ENCODE peak calls at places on chromosomes 16 and 17, in nine cellular contexts. C is Peyer's patch, Y is T-helper 17 cell, P is esophagus squamous epithelium, J is psoas muscle, E is left ventricle myocardium inferior, N is heart right ventricle, L is stomach, I is small intestine. T is an unnamed sample.

GRCh38 chr16:88619859-88620655 is 18.3 kb upstream of the IL17C start:
- DNase-seq in L (no peak), P (no peak), J (no peak), E (no peak), N (no peak), I (peak; percentile 62), C (no peak), Y (peak; percentile 56), T (no peak)

GRCh38 chr16:50721549-50722409 is 20.1 kb upstream of the CYLD start:
- DNase-seq in P (no peak), Y (no peak), C (no peak), N (no peak), I (no peak), E (no peak), L (no peak), J (no peak), T (no peak)

GRCh38 chr17:76261421-76262215 is 3.5 kb upstream of the UBALD2 start:
- DNase-seq in I (peak; percentile 50), J (no peak), Y (no peak), L (no peak), E (no peak), P (no peak), N (no peak), C (no peak), T (no peak)

GRCh38 chr16:26382607-26383006 is 684.1 kb upstream of the C16orf82 start:
- DNase-seq in E (no peak), N (no peak), C (no peak), I (no peak), Y (no peak), J (no peak), P (no peak), L (no peak), T (no peak)

GRCh38 chr17:70119961-70120360 is 44.9 kb downstream of the KCNJ16 start:
- DNase-seq in Y (no peak), I (peak; percentile 18), P (no peak), C (no peak), N (no peak), E (no peak), J (no peak), L (no peak), T (no peak)

GRCh38 chr16:50520451-50521245 is 27.5 kb upstream of the NKD1 start:
- DNase-seq in I (no peak), C (no peak), E (no peak), J (no peak), N (no peak), P (no peak), Y (no peak), L (peak; percentile 9), T (no peak)

GRCh38 chr17:33667671-33668070 is 374.6 kb upstream of the ASIC2 start:
- DNase-seq in I (no peak), L (no peak), C (no peak), N (peak; percentile 47), E (no peak), J (no peak), Y (no peak), P (no peak), T (no peak)

GRCh38 chr17:10013360-10014112 is 108.5 kb upstream of the RCVRN start:
- DNase-seq in L (no peak), J (no peak), I (no peak), Y (no peak), N (no peak), P (no peak), C (no peak), E (no peak), T (no peak)

GRCh38 chr16:34050787-34051320 is 591.4 kb downstream of the TP53TG3F start:
- DNase-seq in J (no peak), N (no peak), L (no peak), C (no peak), Y (no peak), P (no peak), E (no peak), I (no peak), T (no peak)

GRCh38 chr17:38703742-38704644 is 1.1 kb upstream of the MLLT6 start:
- DNase-seq in E (peak; percentile 84), J (peak; percentile 91), Y (peak; percentile 38), N (peak; percentile 82), L (peak; percentile 95), P (peak; percentile 32), C (peak; percentile 90), I (peak; percentile 87), T (peak; percentile 93)

GRCh38 chr16:67390816-67391423 is 2.4 kb downstream of the TPPP3 start:
- DNase-seq in E (no peak), P (no peak), J (no peak), Y (no peak), C (no peak), N (no peak), L (no peak), I (no peak), T (no peak)

GRCh38 chr17:43471801-43472200 is 12.0 kb upstream of the DHX8 start:
- DNase-seq in L (no peak), C (no peak), I (no peak), P (no peak), J (no peak), E (no peak), N (no peak), Y (no peak), T (no peak)

GRCh38 chr16:84919267-84919666 is 92.1 kb downstream of the ZDHHC7 start:
- DNase-seq in I (no peak), N (no peak), J (peak; percentile 7), P (no peak), E (no peak), Y (no peak), L (no peak), C (no peak), T (no peak)

GRCh38 chr17:38947189-38947588 is 20.0 kb downstream of the FBXO47 start:
- DNase-seq in I (no peak), N (no peak), J (no peak), L (no peak), P (no peak), C (no peak), Y (no peak), E (no peak), T (no peak)

GRCh38 chr16:60142991-60143705 is 1409.0 kb upstream of the GOT2 start:
- DNase-seq in N (no peak), J (no peak), Y (no peak), L (no peak), I (no peak), E (no peak), P (no peak), C (no peak), T (no peak)

GRCh38 chr16:80824623-80825364 is 20.4 kb upstream of the CDYL2 start:
- DNase-seq in P (no peak), L (peak; percentile 39), N (no peak), Y (no peak), C (no peak), I (peak; percentile 62), E (no peak), J (no peak), T (peak; percentile 72)

GRCh38 chr17:181213-182163 is at the start of gene DOC2B:
- DNase-seq in L (peak; percentile 69), C (no peak), I (peak; percentile 25), J (peak; percentile 76), E (peak; percentile 61), N (peak; percentile 31), Y (no peak), P (no peak), T (peak; percentile 79)

GRCh38 chr17:72446118-72446517 is 325.3 kb downstream of the SOX9 start:
- DNase-seq in C (no peak), Y (no peak), L (no peak), N (no peak), E (no peak), J (no peak), I (no peak), P (no peak), T (no peak)

GRCh38 chr17:22454070-22454999 is 762.0 kb downstream of the KCNJ18 start:
- DNase-seq in E (no peak), C (no peak), Y (no peak), P (no peak), L (no peak), J (no peak), N (no peak), I (no peak), T (no peak)

DNA sequence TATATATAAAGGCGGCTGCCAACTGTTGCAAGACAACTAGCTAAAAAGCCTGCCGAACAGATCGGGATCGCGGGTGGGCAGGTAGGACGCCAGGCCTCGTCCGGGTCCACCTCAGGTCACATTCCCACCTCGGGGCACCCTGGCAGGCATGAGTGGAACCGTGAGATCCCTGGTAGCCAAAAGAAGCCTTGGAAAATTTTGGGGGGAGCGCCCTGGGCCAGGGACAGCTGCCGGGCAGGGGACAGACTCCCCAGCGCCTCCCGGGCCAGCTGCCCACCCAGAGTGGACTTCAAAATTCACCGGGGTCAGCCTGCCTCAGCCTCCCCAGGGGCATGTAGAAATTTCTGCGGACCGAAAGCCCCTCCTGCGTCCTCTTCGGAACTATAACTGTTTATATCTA is 760.9 kb downstream of the KCNJ18 start:
- DNase-seq in L (no peak), I (no peak), E (no peak), C (no peak), P (no peak), Y (no peak), N (no peak), J (no peak), T (no peak)
- H3K9me3 ChIP-seq in L (peaks cover 22% of the 10 kb centered on the region), I (no peaks in the 10 kb centered on the region), E (peaks cover 19% of the 10 kb centered on the region), C (peaks cover 10% of the 10 kb centered on the region), P (peaks cover 15% of the 10 kb centered on the region), Y (no peaks in the 10 kb centered on the region), N (no peaks in the 10 kb centered on the region), J (no peaks in the 10 kb centered on the region), T (no peaks in the 10 kb centered on the region)

DNA sequence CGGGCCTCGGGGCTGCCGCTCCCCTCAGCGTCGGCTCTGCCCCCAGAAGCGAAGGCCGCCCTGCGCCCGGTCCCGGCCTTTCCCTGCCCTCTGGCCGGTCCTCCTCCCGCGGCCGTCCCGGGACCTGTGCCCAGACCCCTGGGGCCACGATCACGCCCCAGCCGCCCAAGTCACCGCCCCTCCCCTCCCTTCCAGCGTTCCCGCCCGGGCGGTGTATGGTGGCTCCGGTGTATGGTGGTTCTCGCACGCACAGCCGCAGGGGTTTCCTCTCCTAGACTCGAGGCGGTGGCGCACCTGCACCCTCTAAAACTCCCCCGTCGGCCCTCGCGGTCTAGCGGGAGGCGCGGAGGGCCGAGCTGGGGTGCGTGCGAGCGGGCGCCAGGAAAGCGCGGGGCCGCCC is 10.0 kb downstream of the TIGD7 start:
- DNase-seq in E (no peak), L (no peak), P (no peak), N (no peak), C (no peak), Y (no peak), I (no peak), J (no peak), T (no peak)
- H3K9me3 ChIP-seq in E (peaks cover 100% of the 10 kb centered on the region), L (peaks cover 98% of the 10 kb centered on the region), P (peaks cover 97% of the 10 kb centered on the region), N (peaks cover 52% of the 10 kb centered on the region), C (peaks cover 58% of the 10 kb centered on the region), Y (peaks cover 19% of the 10 kb centered on the region), I (peaks cover 4% of the 10 kb centered on the region), J (peaks cover 91% of the 10 kb centered on the region), T (peaks cover 41% of the 10 kb centered on the region)

DNA sequence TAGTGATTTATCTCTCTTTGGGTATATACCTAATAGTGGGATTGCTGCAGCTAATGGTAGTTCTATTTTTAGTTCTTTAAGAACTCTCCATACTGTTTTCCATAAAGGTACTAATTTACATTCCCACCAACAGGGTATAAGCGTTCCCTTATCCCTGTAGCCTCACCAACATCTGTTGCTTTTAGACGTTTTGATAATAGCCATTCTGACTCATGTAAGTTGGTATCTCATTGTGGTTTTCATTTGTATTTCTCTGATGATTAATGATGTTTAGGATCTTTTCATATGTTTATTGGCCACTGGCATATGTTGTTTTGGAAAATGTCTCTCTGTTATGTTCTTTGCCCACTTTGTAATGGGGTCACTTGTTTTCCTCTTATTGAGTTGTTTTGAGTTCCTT is 88.5 kb upstream of the ZNF267 start:
- DNase-seq in L (no peak), C (no peak), J (no peak), N (no peak), P (no peak), E (no peak), Y (no peak), I (no peak), T (no peak)
- H3K9me3 ChIP-seq in L (peaks cover 89% of the 10 kb centered on the region), C (peaks cover 28% of the 10 kb centered on the region), J (peaks cover 71% of the 10 kb centered on the region), N (peaks cover 33% of the 10 kb centered on the region), P (peaks cover 42% of the 10 kb centered on the region), E (peaks cover 99% of the 10 kb centered on the region), Y (peaks cover 13% of the 10 kb centered on the region), I (peaks cover 2% of the 10 kb centered on the region), T (peaks cover 12% of the 10 kb centered on the region)

GRCh38 chr16:35146723-35147458 is 1687.5 kb downstream of the TP53TG3F start:
- DNase-seq in P (no peak), J (no peak), I (no peak), E (no peak), C (no peak), Y (no peak), N (no peak), L (no peak), T (no peak)
- H3K9me3 ChIP-seq in P (peaks cover 19% of the 10 kb centered on the region), J (no peaks in the 10 kb centered on the region), I (peaks cover 2% of the 10 kb centered on the region), E (peaks cover 15% of the 10 kb centered on the region), C (peaks cover 18% of the 10 kb centered on the region), Y (no peaks in the 10 kb centered on the region), N (no peaks in the 10 kb centered on the region), L (peaks cover 100% of the 10 kb centered on the region), T (no peaks in the 10 kb centered on the region)